ENCODE peak calls at places on chromosomes 3 and 15, in four cellular contexts. V is activated effector memory CD4-positive, alpha-beta T cell treated with Interleukin-2 at 50 U/mL for 16 hours; E is hippocampal formation; Z is ACHN. N is an unnamed sample.

GRCh38 chr3:113537155-113537554 is 4.8 kb downstream of the SIDT1 start:
- DNase-seq in V (no peak), E (no peak), Z (no peak), N (no peak)

GRCh38 chr3:54324069-54324468 is 201.7 kb downstream of the CACNA2D3 start:
- DNase-seq in V (no peak), E (no peak), Z (no peak), N (no peak)

GRCh38 chr3:128052831-128053419 is 688 bp downstream of the SEC61A1 start:
- DNase-seq in V (no peak), E (no peak), Z (peak), N (peak)

GRCh38 chr3:9500108-9501050 is 53.2 kb downstream of the LHFPL4 start:
- DNase-seq in V (peak), E (no peak), Z (peak), N (peak)

GRCh38 chr15:55742927-55743614 is at the start of gene PRTG:
- DNase-seq in V (no peak), E (peak), Z (peak), N (peak)

GRCh38 chr3:50588759-50589433 is 19.6 kb downstream of the HEMK1 start:
- DNase-seq in V (no peak), E (no peak), Z (no peak), N (no peak)

GRCh38 chr15:63504979-63505841 is 817 bp downstream of the USP3 start:
- DNase-seq in V (no peak), E (peak), Z (peak), N (peak)

GRCh38 chr15:64686130-64686735 is 89.2 kb downstream of the RBPMS2 start:
- DNase-seq in V (no peak), E (no peak), Z (peak), N (peak)

GRCh38 chr15:77753238-77753873 is 120.6 kb upstream of the LINGO1 start:
- DNase-seq in V (no peak), E (no peak), Z (peak), N (peak)

GRCh38 chr3:170815340-170815739 is 54.7 kb downstream of the RPL22L1 start:
- DNase-seq in V (no peak), E (no peak), Z (peak), N (no peak)

GRCh38 chr3:195849322-195850074 is 37.8 kb upstream of the MUC4 start:
- DNase-seq in V (no peak), E (peak), Z (peak), N (no peak)

GRCh38 chr15:22958487-22959280 is 21.5 kb downstream of the CYFIP1 start:
- DNase-seq in V (no peak), E (no peak), Z (no peak), N (no peak)

GRCh38 chr3:36959821-36960220 is 15.0 kb upstream of the TRANK1 start:
- DNase-seq in V (no peak), E (no peak), Z (no peak), N (no peak)

GRCh38 chr3:32321095-32321835 is 70.4 kb upstream of the CMTM7 start:
- DNase-seq in V (no peak), E (no peak), Z (no peak), N (no peak)

GRCh38 chr3:160686955-160687535 is 10.1 kb downstream of the ARL14 start:
- DNase-seq in V (no peak), E (no peak), Z (peak), N (peak)

GRCh38 chr15:48331796-48332641 is 790 bp downstream of the DUT start:
- DNase-seq in V (peak), E (peak), Z (peak), N (no peak)

GRCh38 chr3:42970976-42971772 is 7.9 kb upstream of the GASK1A start:
- DNase-seq in V (no peak), E (no peak), Z (no peak), N (no peak)

GRCh38 chr3:140363801-140364200 is 314.1 kb upstream of the TRIM42 start:
- DNase-seq in V (no peak), E (no peak), Z (no peak), N (no peak)

GRCh38 chr3:99862208-99862607 is 44.5 kb downstream of the CMSS1 start:
- DNase-seq in V (no peak), E (no peak), Z (no peak), N (peak)

N was measured in mesenchymal stem cell.